ENCODE peak calls at places on chromosomes 7 and 10, in four cellular contexts. One of them, this sample, is unnamed.

GRCh38 chr7:154968336-154969001 is 34.5 kb downstream of the PAXIP1 start:
- DNase-seq in K562: no peak
- DNase-seq in H1: no peak
- DNase-seq in GM12878: no peak
- DNase-seq in this sample: no peak

GRCh38 chr10:42475168-42476098 is 162.9 kb downstream of the ZNF33B start:
- DNase-seq in K562: peak; percentile 52
- DNase-seq in H1: no peak
- DNase-seq in GM12878: no peak
- DNase-seq in this sample: peak; percentile 85

GRCh38 chr10:73117976-73118743 is 7.9 kb downstream of the NUDT13 start:
- DNase-seq in K562: no peak
- DNase-seq in H1: no peak
- DNase-seq in GM12878: peak; percentile 83
- DNase-seq in this sample: peak; percentile 59

GRCh38 chr7:54201501-54201900 is 340.7 kb upstream of the VSTM2A start:
- DNase-seq in K562: no peak
- DNase-seq in H1: no peak
- DNase-seq in GM12878: no peak
- DNase-seq in this sample: no peak

GRCh38 chr7:56009695-56010094 is 41.5 kb downstream of the PSPH start:
- DNase-seq in K562: no peak
- DNase-seq in H1: no peak
- DNase-seq in GM12878: no peak
- DNase-seq in this sample: no peak

GRCh38 chr10:76106611-76107010 is 675.2 kb downstream of the LRMDA start:
- DNase-seq in K562: no peak
- DNase-seq in H1: no peak
- DNase-seq in GM12878: no peak
- DNase-seq in this sample: no peak

GRCh38 chr10:89646833-89647570 is 2.0 kb upstream of the PANK1 start:
- DNase-seq in K562: no peak
- DNase-seq in H1: no peak
- DNase-seq in GM12878: no peak
- DNase-seq in this sample: no peak

GRCh38 chr7:46741924-46742607 is 821.0 kb upstream of the IGFBP3 start:
- DNase-seq in K562: no peak
- DNase-seq in H1: no peak
- DNase-seq in GM12878: no peak
- DNase-seq in this sample: no peak

GRCh38 chr7:53602817-53603418 is 567.5 kb downstream of the POM121L12 start:
- DNase-seq in K562: no peak
- DNase-seq in H1: no peak
- DNase-seq in GM12878: no peak
- DNase-seq in this sample: no peak

GRCh38 chr10:71643904-71644303 is 75.7 kb downstream of the C10orf105 start:
- DNase-seq in K562: no peak
- DNase-seq in H1: no peak
- DNase-seq in GM12878: no peak
- DNase-seq in this sample: no peak

DNA sequence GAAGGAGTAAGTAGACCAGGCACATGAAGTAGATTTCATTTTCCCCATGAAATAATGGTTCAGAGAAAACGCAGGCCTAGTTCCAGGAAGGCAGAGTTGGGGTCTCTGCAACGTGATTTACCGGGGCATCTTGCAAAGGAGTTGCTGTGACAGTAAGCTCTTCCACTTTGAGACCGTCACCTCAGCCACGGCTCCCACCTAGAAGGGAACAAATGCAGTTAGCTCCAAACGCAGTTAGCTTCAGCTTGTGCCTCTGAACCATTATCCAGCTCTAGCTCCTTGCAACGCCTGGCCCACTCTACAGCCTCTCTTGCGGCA is 7.0 kb upstream of the MYO1G start:
- DNase-seq in K562: no peak
- DNase-seq in H1: no peak
- DNase-seq in GM12878: no peak
- DNase-seq in this sample: no peak
- H2AFZ ChIP-seq in K562: peak overlapping the region; percentile 98
- H2AFZ ChIP-seq in H1: no peak overlapping the region
- H2AFZ ChIP-seq in GM12878: no peak overlapping the region
- H2AFZ ChIP-seq in this sample: no peak overlapping the region

GRCh38 chr7:87483131-87483530 is 7.7 kb upstream of the ABCB4 start:
- DNase-seq in K562: no peak
- DNase-seq in H1: no peak
- DNase-seq in GM12878: no peak
- DNase-seq in this sample: no peak
- TF ChIP-seq EGR1 in K562: no peak
- TF ChIP-seq EGR1 in H1: no peak
- TF ChIP-seq EGR1 in GM12878: no peak
- TF ChIP-seq EGR1 in this sample: no peak

GRCh38 chr10:56360583-56360966 is 484 bp downstream of the ZWINT start:
- DNase-seq in K562: no peak
- DNase-seq in H1: no peak
- DNase-seq in GM12878: no peak
- DNase-seq in this sample: no peak
- TF ChIP-seq SP1 in K562: no peak
- TF ChIP-seq SP1 in H1: no peak
- TF ChIP-seq SP1 in GM12878: no peak
- TF ChIP-seq SP1 in this sample: no peak

GRCh38 chr7:143013897-143014296 is 13.0 kb downstream of the OR9A2 start:
- DNase-seq in K562: no peak
- DNase-seq in H1: no peak
- DNase-seq in GM12878: no peak
- DNase-seq in this sample: no peak
- H2AFZ ChIP-seq in K562: no peak overlapping the region
- H2AFZ ChIP-seq in H1: no peak overlapping the region
- H2AFZ ChIP-seq in GM12878: no peak overlapping the region
- H2AFZ ChIP-seq in this sample: no peak overlapping the region